ENCODE peak calls at places on chromosomes 13 and 19, in five cellular contexts. One of them, this sample, is unnamed.

GRCh38 chr13:97319088-97319487 is 97.0 kb downstream of the MBNL2 start:
- DNase-seq in NK-92 treated with Interleukin-12 subunit alpha and Interleukin-12 subunit beta, amount 100 ng/mL, for 24 hours: no peak
- DNase-seq in coronary artery: no peak
- DNase-seq in HCEC 1CT: peak
- DNase-seq in HS-5: no peak
- DNase-seq in this sample: no peak

GRCh38 chr19:43467730-43468129 is 2.3 kb upstream of the LYPD3 start:
- DNase-seq in NK-92 treated with Interleukin-12 subunit alpha and Interleukin-12 subunit beta, amount 100 ng/mL, for 24 hours: no peak
- DNase-seq in coronary artery: no peak
- DNase-seq in HCEC 1CT: peak
- DNase-seq in HS-5: no peak
- DNase-seq in this sample: peak

GRCh38 chr19:1169921-1170885 is 3.9 kb downstream of the SBNO2 start:
- DNase-seq in NK-92 treated with Interleukin-12 subunit alpha and Interleukin-12 subunit beta, amount 100 ng/mL, for 24 hours: no peak
- DNase-seq in coronary artery: no peak
- DNase-seq in HCEC 1CT: peak
- DNase-seq in HS-5: no peak
- DNase-seq in this sample: no peak

GRCh38 chr13:97234236-97234635 is 12.1 kb downstream of the MBNL2 start:
- DNase-seq in NK-92 treated with Interleukin-12 subunit alpha and Interleukin-12 subunit beta, amount 100 ng/mL, for 24 hours: no peak
- DNase-seq in coronary artery: no peak
- DNase-seq in HCEC 1CT: no peak
- DNase-seq in HS-5: no peak
- DNase-seq in this sample: no peak

GRCh38 chr13:24280722-24281121 is 28.7 kb upstream of the C1QTNF9 start:
- DNase-seq in NK-92 treated with Interleukin-12 subunit alpha and Interleukin-12 subunit beta, amount 100 ng/mL, for 24 hours: no peak
- DNase-seq in coronary artery: peak
- DNase-seq in HCEC 1CT: no peak
- DNase-seq in HS-5: no peak
- DNase-seq in this sample: no peak

GRCh38 chr19:3049089-3049488 is 13.2 kb downstream of the TLE5 start:
- DNase-seq in NK-92 treated with Interleukin-12 subunit alpha and Interleukin-12 subunit beta, amount 100 ng/mL, for 24 hours: no peak
- DNase-seq in coronary artery: no peak
- DNase-seq in HCEC 1CT: no peak
- DNase-seq in HS-5: no peak
- DNase-seq in this sample: no peak

GRCh38 chr19:8423821-8424223 is 10.7 kb downstream of the MARCHF2 start:
- DNase-seq in NK-92 treated with Interleukin-12 subunit alpha and Interleukin-12 subunit beta, amount 100 ng/mL, for 24 hours: no peak
- DNase-seq in coronary artery: peak
- DNase-seq in HCEC 1CT: peak
- DNase-seq in HS-5: peak
- DNase-seq in this sample: peak

GRCh38 chr13:88919970-88920628 is 1248.9 kb downstream of the SLITRK5 start:
- DNase-seq in NK-92 treated with Interleukin-12 subunit alpha and Interleukin-12 subunit beta, amount 100 ng/mL, for 24 hours: no peak
- DNase-seq in coronary artery: no peak
- DNase-seq in HCEC 1CT: no peak
- DNase-seq in HS-5: no peak
- DNase-seq in this sample: no peak

GRCh38 chr19:15025237-15025636 is 24.0 kb upstream of the CASP14 start:
- DNase-seq in NK-92 treated with Interleukin-12 subunit alpha and Interleukin-12 subunit beta, amount 100 ng/mL, for 24 hours: no peak
- DNase-seq in coronary artery: no peak
- DNase-seq in HCEC 1CT: no peak
- DNase-seq in HS-5: no peak
- DNase-seq in this sample: no peak

GRCh38 chr13:91946498-91947070 is 548.2 kb downstream of the GPC5 start:
- DNase-seq in NK-92 treated with Interleukin-12 subunit alpha and Interleukin-12 subunit beta, amount 100 ng/mL, for 24 hours: no peak
- DNase-seq in coronary artery: no peak
- DNase-seq in HCEC 1CT: no peak
- DNase-seq in HS-5: no peak
- DNase-seq in this sample: no peak

This sample was measured in HFF-Myc.